ENCODE peak calls at places on chromosome 13, in four cellular contexts. M, W, N and H are unnamed samples.

GRCh38 chr13:45564108-45564507 is 51.4 kb downstream of the ERICH6B start:
- DNase-seq in M (peak), W (peak), N (peak), H (no peak)

GRCh38 chr13:100540621-100541020 is 48.0 kb downstream of the GGACT start:
- DNase-seq in M (no peak), W (no peak), N (no peak), H (no peak)

GRCh38 chr13:113808058-113808834 is 49.2 kb downstream of the TMEM255B start:
- DNase-seq in M (no peak), W (no peak), N (no peak), H (no peak)

GRCh38 chr13:43520331-43520730 is 266.4 kb downstream of the ENOX1 start:
- DNase-seq in M (no peak), W (no peak), N (no peak), H (no peak)

GRCh38 chr13:55199132-55199531 is 1941.6 kb upstream of the PRR20A start:
- DNase-seq in M (no peak), W (no peak), N (no peak), H (no peak)

GRCh38 chr13:113963376-113963775 is 10.5 kb downstream of the C13orf46 start:
- DNase-seq in M (no peak), W (no peak), N (no peak), H (no peak)

GRCh38 chr13:50701469-50701868 is 142.0 kb downstream of the DLEU7 start:
- DNase-seq in M (no peak), W (no peak), N (no peak), H (no peak)

GRCh38 chr13:49641810-49642291 is 13.5 kb downstream of the ARL11 start:
- DNase-seq in M (no peak), W (peak), N (peak), H (no peak)

GRCh38 chr13:27289016-27289665 is 18.5 kb downstream of the RASL11A start:
- DNase-seq in M (no peak), W (no peak), N (no peak), H (no peak)

GRCh38 chr13:96573563-96573962 is 420.7 kb downstream of the OXGR1 start:
- DNase-seq in M (no peak), W (no peak), N (no peak), H (no peak)